ENCODE peak calls at places on chromosome 9, in six cellular contexts. V, E, S, T, R and K are unnamed samples.

GRCh38 chr9:31486630-31487029 is 897.8 kb upstream of the ACO1 start:
- DNase-seq in V (no peak), E (no peak), S (no peak), T (no peak), R (no peak), K (no peak)

GRCh38 chr9:96140401-96141180 is 161.4 kb downstream of the HSD17B3 start:
- DNase-seq in V (peak; percentile 81), E (no peak), S (no peak), T (no peak), R (no peak), K (no peak)

GRCh38 chr9:89655047-89655989 is 50.5 kb downstream of the GADD45G start:
- DNase-seq in V (no peak), E (no peak), S (no peak), T (no peak), R (no peak), K (no peak)

GRCh38 chr9:95007470-95007869 is 281.0 kb downstream of the AOPEP start:
- DNase-seq in V (peak; percentile 25), E (no peak), S (no peak), T (no peak), R (no peak), K (no peak)

GRCh38 chr9:71767421-71768321 is 642 bp downstream of the CEMIP2 start:
- DNase-seq in V (peak; percentile 29), E (no peak), S (no peak), T (peak; percentile 31), R (peak; percentile 47), K (peak; percentile 38)

GRCh38 chr9:132161743-132162187 is at the start of gene NTNG2:
- DNase-seq in V (no peak), E (no peak), S (no peak), T (no peak), R (no peak), K (no peak)

GRCh38 chr9:2087500-2088313 is 72.6 kb downstream of the SMARCA2 start:
- DNase-seq in V (peak; percentile 64), E (peak; percentile 58), S (peak; percentile 42), T (no peak), R (no peak), K (no peak)

GRCh38 chr9:124292696-124293593 is 35.2 kb downstream of the NEK6 start:
- DNase-seq in V (no peak), E (no peak), S (no peak), T (no peak), R (no peak), K (no peak)

GRCh38 chr9:71719585-71719984 is 48.7 kb downstream of the CEMIP2 start:
- DNase-seq in V (peak; percentile 52), E (no peak), S (no peak), T (no peak), R (no peak), K (no peak)

GRCh38 chr9:115520626-115521025 is 402.7 kb upstream of the TNC start:
- DNase-seq in V (no peak), E (no peak), S (no peak), T (no peak), R (no peak), K (no peak)

GRCh38 chr9:8730618-8731017 is 931.0 kb upstream of the DMAC1 start:
- DNase-seq in V (no peak), E (no peak), S (no peak), T (no peak), R (no peak), K (no peak)

GRCh38 chr9:117707561-117707960 is 3.4 kb downstream of the TLR4 start:
- DNase-seq in V (no peak), E (no peak), S (no peak), T (no peak), R (no peak), K (no peak)
- H3K4me3 ChIP-seq in V (no peak overlapping the region), E (no peak overlapping the region), S (no peak overlapping the region), T (no peak overlapping the region), R (peak overlapping the region; percentile 47), K (no peak overlapping the region)

GRCh38 chr9:61673247-61673646 is 483.4 kb downstream of the SPATA31A7 start:
- DNase-seq in V (no peak), E (no peak), S (no peak), T (no peak), R (no peak), K (no peak)

GRCh38 chr9:61673664-61674381 is 484.0 kb downstream of the SPATA31A7 start:
- DNase-seq in V (no peak), E (no peak), S (no peak), T (no peak), R (no peak), K (no peak)

GRCh38 chr9:61671276-61671973 is 481.6 kb downstream of the SPATA31A7 start:
- DNase-seq in V (no peak), E (no peak), S (no peak), T (no peak), R (peak; percentile 2), K (no peak)

GRCh38 chr9:61674882-61675281 is 485.0 kb downstream of the SPATA31A7 start:
- DNase-seq in V (no peak), E (no peak), S (no peak), T (no peak), R (no peak), K (no peak)

GRCh38 chr9:61674465-61674864 is 484.6 kb downstream of the SPATA31A7 start:
- DNase-seq in V (no peak), E (no peak), S (no peak), T (no peak), R (no peak), K (no peak)
- H3K9me3 ChIP-seq in V (no peaks in the 10 kb centered on the region), E (peaks cover 2% of the 10 kb centered on the region), S (no peaks in the 10 kb centered on the region), T (no peaks in the 10 kb centered on the region), R (no peaks in the 10 kb centered on the region), K (no peaks in the 10 kb centered on the region)

DNA sequence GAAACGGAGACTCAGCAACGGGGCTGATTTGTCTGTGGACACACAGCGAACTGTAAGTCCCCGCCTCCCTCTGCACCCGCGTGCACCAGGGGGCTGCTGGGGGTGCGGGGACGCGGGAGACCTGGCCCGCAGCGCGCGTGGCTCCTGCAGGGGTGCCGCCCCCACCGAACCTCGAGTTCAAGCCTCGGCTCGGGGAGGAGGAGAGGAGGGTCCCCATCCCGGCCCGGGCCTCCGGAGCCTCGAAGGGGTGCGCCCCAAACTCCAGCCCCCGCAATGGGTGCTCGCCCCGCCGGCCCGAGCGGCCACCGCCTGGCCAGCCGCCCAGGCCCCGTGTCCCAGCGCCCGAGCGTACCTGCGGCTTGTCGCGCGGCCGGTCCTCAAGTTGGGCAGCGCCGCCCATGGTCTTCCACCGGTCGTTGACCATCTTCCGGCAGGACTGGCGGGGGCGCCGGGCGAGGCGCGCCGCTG is 829 bp downstream of the FIBCD1 start:
- DNase-seq in V (no peak), E (no peak), S (no peak), T (no peak), R (no peak), K (no peak)
- H3K4me3 ChIP-seq in V (peak overlapping the region; percentile 61), E (peak overlapping the region; percentile 63), S (peak overlapping the region; percentile 58), T (peak overlapping the region; percentile 46), R (peak overlapping the region; percentile 64), K (no peak overlapping the region)

GRCh38 chr9:88403340-88403739 is 15.1 kb downstream of the SPIN1 start:
- DNase-seq in V (no peak), E (no peak), S (no peak), T (no peak), R (no peak), K (no peak)

GRCh38 chr9:88396836-88397577 is 8.8 kb downstream of the SPIN1 start:
- DNase-seq in V (peak; percentile 66), E (no peak), S (no peak), T (no peak), R (no peak), K (no peak)

GRCh38 chr9:88398016-88398415 is 9.8 kb downstream of the SPIN1 start:
- DNase-seq in V (no peak), E (no peak), S (no peak), T (no peak), R (no peak), K (no peak)

GRCh38 chr9:88400021-88400420 is 11.8 kb downstream of the SPIN1 start:
- DNase-seq in V (peak; percentile 60), E (no peak), S (no peak), T (no peak), R (no peak), K (no peak)
- H3K9me3 ChIP-seq in V (no peaks in the 10 kb centered on the region), E (no peaks in the 10 kb centered on the region), S (no peaks in the 10 kb centered on the region), T (no peaks in the 10 kb centered on the region), R (no peaks in the 10 kb centered on the region), K (no peaks in the 10 kb centered on the region)

DNA sequence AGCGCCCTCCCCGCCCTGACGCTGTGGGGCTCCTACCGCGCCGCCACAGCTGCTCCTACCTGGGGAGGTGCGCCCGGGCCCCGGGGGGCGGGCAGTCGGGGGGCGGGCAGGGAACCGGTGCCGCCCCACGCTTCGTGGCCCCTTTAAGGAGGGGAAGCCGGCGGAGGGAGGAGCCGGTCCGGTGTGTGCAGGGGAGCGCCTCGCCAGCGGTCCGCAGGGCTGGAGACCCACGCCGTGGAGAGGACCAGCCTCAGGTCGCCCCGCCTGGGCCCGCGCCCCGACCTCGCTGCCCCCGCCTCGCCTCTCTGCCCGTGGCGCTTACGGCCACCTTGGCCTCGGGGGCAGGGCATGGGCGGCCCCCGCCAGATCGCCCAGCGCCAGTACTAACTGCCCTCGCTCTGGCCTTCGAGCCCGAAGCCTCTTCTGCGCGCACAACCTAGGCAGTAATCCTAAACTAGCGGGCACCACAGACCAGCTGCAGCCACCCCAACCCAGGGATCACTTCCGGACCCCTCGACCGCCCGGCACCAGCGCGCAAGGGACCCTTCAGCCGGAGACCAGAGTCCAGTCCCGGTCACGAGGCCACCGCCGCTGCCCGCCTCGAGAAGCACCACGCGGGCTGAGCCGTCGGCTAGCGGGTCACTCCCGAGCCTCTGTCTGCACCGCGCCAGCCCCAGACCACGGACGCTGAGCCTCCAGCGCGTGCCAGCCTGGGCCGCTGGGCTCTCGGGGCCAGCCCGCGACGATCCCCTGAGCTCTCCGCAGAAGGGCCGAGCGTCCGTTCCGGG is at the start of gene FOXE1:
- DNase-seq in V (no peak), E (peak; percentile 31), S (no peak), T (no peak), R (no peak), K (peak; percentile 94)
- H3K4me3 ChIP-seq in V (no peak within 1 kb of the TSS), E (peak within 1 kb of the TSS; percentile 74), S (no peak within 1 kb of the TSS), T (peak within 1 kb of the TSS; percentile 43), R (peak within 1 kb of the TSS; percentile 50), K (peak within 1 kb of the TSS; percentile 61)

DNA sequence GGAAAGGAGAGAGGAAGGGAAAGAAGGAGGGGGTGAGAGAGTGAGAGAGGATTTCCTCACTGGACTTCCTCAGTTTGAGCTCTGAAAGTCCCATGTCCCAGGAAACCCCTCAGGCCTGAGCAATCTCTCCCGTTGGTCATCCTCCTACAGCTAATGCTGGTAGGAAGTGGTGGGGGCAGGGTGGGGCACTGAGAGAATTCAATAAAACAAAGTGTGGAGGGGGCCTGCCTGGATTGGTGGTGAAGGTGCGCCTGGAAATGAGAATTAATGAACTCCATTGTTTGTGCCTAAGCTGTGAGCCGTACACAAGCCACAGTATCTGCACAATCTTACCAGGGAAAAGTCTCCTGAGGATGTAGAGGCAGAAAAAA is 195.0 kb downstream of the RGS3 start:
- DNase-seq in V (no peak), E (no peak), S (no peak), T (no peak), R (no peak), K (no peak)
- H3K9me3 ChIP-seq in V (no peaks in the 10 kb centered on the region), E (no peaks in the 10 kb centered on the region), S (no peaks in the 10 kb centered on the region), T (no peaks in the 10 kb centered on the region), R (no peaks in the 10 kb centered on the region), K (no peaks in the 10 kb centered on the region)